ENCODE peak calls at places on chromosomes 3 and 15, in five cellular contexts. M, S, J, F and O are unnamed samples.
A peak's percentile ranks its signal among the peaks of the same experiment; 100 is the strongest.

GRCh38 chr3:58234516-58234931 is 3.1 kb upstream of the ABHD6 start:
- DNase-seq in M (no peak), F (no peak), S (peak; percentile 42), J (peak; percentile 61), O (no peak)

GRCh38 chr3:116951610-116952009 is 242.0 kb downstream of the TUSC7 start:
- DNase-seq in F (no peak), S (no peak), M (no peak), J (no peak), O (no peak)

GRCh38 chr3:5197470-5198312 is 10.2 kb downstream of the EDEM1 start:
- DNase-seq in S (peak; percentile 86), F (no peak), M (no peak), J (peak; percentile 70), O (no peak)

GRCh38 chr3:108391917-108392585 is 95.7 kb downstream of the HHLA2 start:
- DNase-seq in M (no peak), S (peak; percentile 55), J (peak; percentile 9), F (peak; percentile 49), O (peak; percentile 71)

GRCh38 chr15:58285212-58285920 is 146.4 kb upstream of the LIPC start:
- DNase-seq in M (no peak), J (no peak), S (no peak), F (no peak), O (no peak)

GRCh38 chr3:133853063-133853924 is 42.4 kb downstream of the RAB6B start:
- DNase-seq in J (no peak), F (no peak), M (no peak), S (no peak), O (no peak)

GRCh38 chr3:112498916-112499315 is 356 bp downstream of the BTLA start:
- DNase-seq in J (no peak), M (no peak), F (no peak), S (no peak), O (no peak)

GRCh38 chr3:61808526-61808925 is 247.2 kb downstream of the PTPRG start:
- DNase-seq in M (no peak), S (peak; percentile 62), F (no peak), J (no peak), O (no peak)

GRCh38 chr3:12479919-12480425 is 4.3 kb upstream of the TSEN2 start:
- DNase-seq in J (peak; percentile 8), M (no peak), S (peak; percentile 71), F (no peak), O (no peak)

GRCh38 chr3:194598771-194599557 is 34.3 kb downstream of the TMEM44 start:
- DNase-seq in F (no peak), J (no peak), M (no peak), S (peak; percentile 79), O (no peak)

GRCh38 chr3:33334364-33334763 is 57.1 kb downstream of the FBXL2 start:
- DNase-seq in M (no peak), S (no peak), F (no peak), J (no peak), O (no peak)

GRCh38 chr3:49720383-49721164 is 1.1 kb upstream of the AMIGO3 start:
- DNase-seq in F (no peak), J (no peak), M (no peak), S (no peak), O (no peak)

GRCh38 chr3:183576487-183577107 is 21.1 kb upstream of the KLHL6 start:
- DNase-seq in M (no peak), J (no peak), F (no peak), S (no peak), O (no peak)

GRCh38 chr15:89230277-89230676 is 8.9 kb upstream of the RLBP1 start:
- DNase-seq in F (no peak), S (no peak), M (no peak), J (no peak), O (no peak)
- TF ChIP-seq CTCF in F (no peak), S (peak; percentile 22), M (no peak), J (no peak), O (no peak)

GRCh38 chr15:59996498-59997041 is 7.5 kb upstream of the FOXB1 start:
- DNase-seq in J (no peak), F (no peak), S (no peak), M (no peak), O (no peak)

GRCh38 chr15:59995568-59996349 is 8.4 kb upstream of the FOXB1 start:
- DNase-seq in S (no peak), M (no peak), F (no peak), J (no peak), O (no peak)

GRCh38 chr15:59998256-59999063 is 5.7 kb upstream of the FOXB1 start:
- DNase-seq in J (no peak), S (no peak), F (no peak), M (no peak), O (no peak)

GRCh38 chr15:59999064-59999377 is 5.1 kb upstream of the FOXB1 start:
- DNase-seq in M (no peak), F (no peak), S (no peak), J (no peak), O (no peak)

DNA sequence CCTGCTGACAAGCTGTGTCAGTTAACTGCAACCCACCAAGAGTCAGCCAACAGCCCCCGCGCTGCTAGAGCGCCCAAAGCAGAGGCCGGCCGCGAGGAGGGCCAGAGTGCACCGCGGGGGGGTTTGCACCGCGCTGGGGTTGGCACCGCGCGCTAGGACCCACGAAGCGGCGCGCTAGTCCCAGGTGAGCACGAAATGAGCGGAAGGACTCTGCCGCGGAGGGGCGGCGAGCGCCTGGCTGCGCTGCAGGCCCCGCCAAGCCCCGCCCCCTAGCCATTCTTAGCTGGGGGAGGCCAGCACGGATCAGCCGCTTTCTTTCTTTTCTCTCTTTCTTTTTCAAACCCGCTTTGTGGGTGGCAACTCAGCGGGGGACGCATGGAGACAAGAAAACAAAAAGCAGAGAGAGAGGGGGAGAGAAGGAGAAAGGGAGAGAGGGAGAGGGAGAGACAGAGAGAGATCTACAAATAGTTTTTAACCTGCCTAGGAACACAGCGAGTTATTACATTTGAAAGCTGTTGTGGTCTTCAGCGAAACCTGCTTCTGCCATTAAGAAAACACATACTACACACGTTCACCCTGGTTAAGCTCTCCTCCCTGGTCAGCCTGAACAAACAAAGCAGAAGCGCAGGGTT is 6.9 kb upstream of the FOXB1 start:
- DNase-seq in M (no peak), J (peak; percentile 38), F (no peak), S (no peak), O (no peak)
- H3K4me3 ChIP-seq in M (peak overlapping the region; percentile 52), J (no peak overlapping the region), F (no peak overlapping the region), S (no peak overlapping the region), O (peak overlapping the region; percentile 4)

GRCh38 chr3:69426905-69427304 is 41.0 kb upstream of the FRMD4B start:
- DNase-seq in S (no peak), M (no peak), F (no peak), J (no peak), O (no peak)
- TF ChIP-seq CTCF in S (peak; percentile 27), M (no peak), F (no peak), J (peak; percentile 20), O (peak; percentile 40)

GRCh38 chr3:24222165-24222805 is 272.4 kb downstream of the THRB start:
- DNase-seq in F (no peak), S (no peak), M (no peak), J (peak; percentile 84), O (no peak)
- H3K4me3 ChIP-seq in F (no peak overlapping the region), S (no peak overlapping the region), M (peak overlapping the region; percentile 8), J (no peak overlapping the region), O (no peak overlapping the region)

DNA sequence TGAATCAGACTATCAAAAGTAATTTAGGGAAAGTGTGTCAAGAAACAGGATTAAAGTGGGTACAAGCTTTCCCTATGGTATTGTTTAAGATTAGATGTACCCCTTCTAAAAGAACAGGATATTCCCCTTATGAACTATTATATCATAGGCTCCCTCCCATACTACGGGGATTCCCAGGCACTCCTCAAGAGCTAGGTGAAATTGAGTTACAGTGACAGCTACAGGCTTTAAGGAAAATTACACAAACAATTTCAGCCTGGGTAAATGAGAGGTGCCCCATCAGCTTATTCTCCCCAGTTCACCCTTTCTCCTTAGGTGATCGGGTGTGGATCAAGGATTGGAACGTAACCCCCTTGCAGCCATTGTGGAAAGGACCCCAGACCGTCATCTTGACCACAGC is 240.8 kb upstream of the CNTN6 start:
- DNase-seq in F (no peak), S (no peak), M (no peak), J (peak; percentile 21), O (no peak)
- TF ChIP-seq CTCF in F (no peak), S (no peak), M (no peak), J (peak; percentile 43), O (no peak)